ENCODE peak calls at places on chromosomes 13 and 19, in five cellular contexts. W, Z, E, A and T are unnamed samples.

GRCh38 chr19:56507446-56508281 is at the start of gene ZNF471:
- DNase-seq in W (peak; percentile 99), Z (peak; percentile 97), E (peak; percentile 98), A (peak; percentile 98), T (no peak)

GRCh38 chr13:90713436-90714133 is 633.9 kb upstream of the MIR17HG start:
- DNase-seq in W (no peak), Z (no peak), E (no peak), A (no peak), T (no peak)

GRCh38 chr19:19538077-19538764 is at the start of gene CILP2:
- DNase-seq in W (peak; percentile 26), Z (no peak), E (no peak), A (no peak), T (peak; percentile 87)

GRCh38 chr19:18204394-18205179 is 745 bp upstream of the RAB3A start:
- DNase-seq in W (peak; percentile 67), Z (no peak), E (no peak), A (no peak), T (no peak)

GRCh38 chr13:48201044-48201443 is 32.0 kb upstream of the ITM2B start:
- DNase-seq in W (no peak), Z (no peak), E (no peak), A (no peak), T (no peak)

GRCh38 chr19:36421749-36422481 is 3.5 kb upstream of the ZFP82 start:
- DNase-seq in W (no peak), Z (no peak), E (peak; percentile 24), A (no peak), T (no peak)

GRCh38 chr19:3780786-3781304 is 5.3 kb downstream of the MATK start:
- DNase-seq in W (no peak), Z (no peak), E (no peak), A (no peak), T (no peak)

GRCh38 chr13:19169991-19170390 is 11.6 kb downstream of the TUBA3C start:
- DNase-seq in W (no peak), Z (no peak), E (no peak), A (no peak), T (no peak)

GRCh38 chr19:39342647-39343305 is 555 bp downstream of the SAMD4B start:
- DNase-seq in W (no peak), Z (no peak), E (no peak), A (no peak), T (no peak)

GRCh38 chr19:49020931-49021895 is 2.9 kb downstream of the CGB3 start:
- DNase-seq in W (no peak), Z (no peak), E (no peak), A (peak; percentile 38), T (no peak)

GRCh38 chr19:5976768-5977167 is 1.2 kb downstream of the RANBP3 start:
- DNase-seq in W (no peak), Z (no peak), E (no peak), A (no peak), T (no peak)

GRCh38 chr19:889662-890295 is 3.2 kb downstream of the MED16 start:
- DNase-seq in W (no peak), Z (no peak), E (no peak), A (no peak), T (no peak)

GRCh38 chr13:24006520-24007248 is 109.4 kb upstream of the C1QTNF9B start:
- DNase-seq in W (no peak), Z (no peak), E (no peak), A (no peak), T (no peak)

GRCh38 chr19:21101511-21102242 is 19.7 kb downstream of the ZNF714 start:
- DNase-seq in W (no peak), Z (no peak), E (peak; percentile 32), A (no peak), T (no peak)

GRCh38 chr13:113933901-113934300 is 40.0 kb downstream of the C13orf46 start:
- DNase-seq in W (peak; percentile 18), Z (no peak), E (no peak), A (no peak), T (no peak)

GRCh38 chr19:4089400-4089908 is 22.8 kb upstream of the ZBTB7A start:
- DNase-seq in W (no peak), Z (no peak), E (no peak), A (no peak), T (peak; percentile 80)

GRCh38 chr13:98133949-98134348 is 8.9 kb upstream of the FARP1 start:
- DNase-seq in W (no peak), Z (no peak), E (no peak), A (no peak), T (no peak)

GRCh38 chr13:78121459-78122348 is 203.1 kb upstream of the EDNRB start:
- DNase-seq in W (peak; percentile 24), Z (no peak), E (peak; percentile 49), A (peak; percentile 24), T (no peak)

GRCh38 chr13:24921881-24922280 is 157.9 kb downstream of the RNF17 start:
- DNase-seq in W (no peak), Z (no peak), E (no peak), A (no peak), T (no peak)

GRCh38 chr19:35349614-35350521 is 2.2 kb downstream of the FFAR1 start:
- DNase-seq in W (no peak), Z (no peak), E (no peak), A (no peak), T (peak; percentile 85)

GRCh38 chr19:38563475-38563874 is 54.3 kb downstream of the MAP4K1 start:
- DNase-seq in W (no peak), Z (no peak), E (no peak), A (no peak), T (no peak)

GRCh38 chr13:49326222-49326917 is 78.6 kb downstream of the CDADC1 start:
- DNase-seq in W (no peak), Z (no peak), E (no peak), A (no peak), T (no peak)

GRCh38 chr13:21735621-21736401 is 64.9 kb downstream of the FGF9 start:
- DNase-seq in W (no peak), Z (no peak), E (no peak), A (no peak), T (no peak)

DNA sequence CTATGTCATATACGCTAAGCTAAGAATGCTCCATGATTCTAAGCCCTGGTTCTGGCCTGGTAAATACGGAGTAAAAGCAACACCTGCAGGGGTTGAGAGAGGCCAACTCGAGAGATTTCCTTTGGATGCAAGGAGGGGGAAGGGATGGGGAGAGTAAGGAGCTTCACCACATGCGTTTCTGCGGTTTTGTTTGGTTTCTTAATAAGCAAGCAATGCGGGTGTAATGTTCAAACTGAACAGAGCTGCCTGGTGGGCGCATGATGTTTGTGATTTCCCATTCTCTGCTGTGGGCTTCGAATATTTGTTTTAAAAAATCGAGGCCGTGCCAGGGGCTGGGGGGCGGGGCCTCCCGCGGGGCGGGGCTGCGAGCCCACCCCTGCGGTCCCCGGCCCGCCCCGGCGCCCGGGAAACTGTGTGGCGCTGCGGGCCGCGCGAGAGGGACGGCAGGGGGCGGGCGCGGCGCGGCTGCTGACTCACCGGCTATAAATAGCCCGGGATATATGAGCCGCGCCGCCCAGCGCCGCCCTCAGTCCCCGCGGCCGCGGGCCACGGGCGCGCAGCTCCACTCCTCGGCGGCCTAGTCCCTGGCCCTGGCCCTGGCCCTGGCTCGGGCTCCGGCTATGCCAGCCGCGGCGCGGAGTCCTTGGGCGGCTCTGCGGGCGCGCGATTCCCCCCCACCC is 5.1 kb downstream of the BBC3 start:
- DNase-seq in W (peak; percentile 74), Z (peak; percentile 59), E (peak; percentile 79), A (peak; percentile 88), T (peak; percentile 97)
- TF ChIP-seq CTCF in W (peak; percentile 55), Z (no peak), E (no peak), A (no peak), T (peak; percentile 54)

DNA sequence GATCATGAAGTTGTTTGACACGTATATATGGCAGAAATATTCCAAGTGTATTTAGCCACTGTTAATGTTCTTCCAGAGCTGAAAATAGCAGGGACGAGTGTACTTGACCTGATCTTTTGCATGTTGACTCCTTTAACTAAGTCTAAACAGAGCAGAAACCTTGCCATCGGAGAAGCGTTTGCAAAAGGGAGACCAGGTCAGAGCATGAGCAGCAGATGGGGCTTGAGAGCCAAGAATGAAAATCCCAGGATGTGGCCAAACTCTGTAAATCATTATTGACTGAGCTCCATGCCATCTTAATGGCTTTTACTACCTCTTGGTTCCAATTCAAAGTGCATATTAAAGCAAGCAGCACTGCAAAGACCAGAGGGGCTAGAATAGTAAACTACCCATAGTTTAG is 55.5 kb downstream of the FAM216B start:
- DNase-seq in W (no peak), Z (no peak), E (peak; percentile 18), A (peak; percentile 74), T (no peak)
- TF ChIP-seq CTCF in W (no peak), Z (peak; percentile 46), E (peak; percentile 53), A (peak; percentile 34), T (peak; percentile 66)

DNA sequence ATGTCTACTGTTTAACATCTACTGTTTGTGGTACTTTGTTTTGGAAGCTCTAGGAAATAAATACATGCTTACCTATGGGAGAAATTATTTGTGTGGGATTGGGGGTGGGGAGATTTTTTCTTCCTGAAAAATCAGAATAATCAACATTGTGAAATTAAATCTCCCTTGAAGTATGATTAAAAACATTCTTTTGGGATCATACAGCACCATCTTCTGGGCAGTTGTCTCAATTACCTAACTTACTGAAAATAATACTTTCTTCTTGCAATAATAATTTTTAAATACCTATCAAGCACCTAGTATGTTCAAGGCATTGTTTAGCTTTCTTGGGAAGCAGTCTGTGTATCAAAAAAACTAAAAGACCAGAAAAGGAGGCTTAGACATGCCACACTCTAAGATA is 576.5 kb upstream of the ARGLU1 start:
- DNase-seq in W (no peak), Z (no peak), E (peak; percentile 11), A (no peak), T (no peak)
- TF ChIP-seq CTCF in W (no peak), Z (peak; percentile 29), E (peak; percentile 38), A (peak; percentile 23), T (peak; percentile 38)

GRCh38 chr13:70353096-70353495 is 244.8 kb upstream of the KLHL1 start:
- DNase-seq in W (no peak), Z (no peak), E (no peak), A (no peak), T (no peak)
- TF ChIP-seq CTCF in W (no peak), Z (no peak), E (no peak), A (no peak), T (no peak)

DNA sequence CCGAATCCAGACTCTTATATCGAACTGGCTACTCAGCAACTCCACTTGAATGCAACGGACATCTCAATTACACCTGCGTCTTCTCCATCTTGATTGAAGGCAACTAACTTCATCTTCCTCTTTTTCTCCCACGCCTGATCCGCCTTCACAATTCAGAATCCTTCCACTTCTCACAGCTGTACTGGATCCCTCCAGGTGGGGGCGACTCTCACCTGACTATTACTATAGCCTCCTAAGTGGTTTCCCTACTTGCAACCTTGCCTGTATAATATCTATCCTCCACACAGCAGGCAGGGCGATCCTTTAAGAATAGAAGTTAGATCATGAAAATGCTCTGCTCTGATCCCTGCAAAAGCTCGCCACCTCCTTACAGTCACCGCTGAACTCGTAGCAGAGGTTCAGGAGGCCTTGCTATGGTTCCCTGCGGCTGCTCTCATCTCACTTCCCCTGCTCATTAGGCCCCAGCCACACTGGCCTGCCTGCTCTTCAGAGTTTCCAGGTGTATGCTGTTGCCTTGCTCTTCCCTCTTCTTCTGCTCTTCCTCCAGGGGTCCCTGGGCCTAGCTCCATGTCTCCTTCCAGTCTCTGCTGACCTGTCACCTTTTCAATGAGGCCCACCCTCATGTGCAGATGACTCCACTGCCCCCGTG is 31.9 kb downstream of the RFXAP start:
- DNase-seq in W (no peak), Z (no peak), E (no peak), A (no peak), T (no peak)
- TF ChIP-seq CTCF in W (no peak), Z (peak; percentile 33), E (peak; percentile 21), A (no peak), T (peak; percentile 27)

GRCh38 chr19:8116437-8117293 is 32.7 kb downstream of the FBN3 start:
- DNase-seq in W (no peak), Z (no peak), E (no peak), A (no peak), T (no peak)
- TF ChIP-seq CTCF in W (no peak), Z (no peak), E (no peak), A (no peak), T (no peak)

GRCh38 chr13:29418026-29418425 is 177.5 kb downstream of the SLC7A1 start:
- DNase-seq in W (no peak), Z (no peak), E (no peak), A (no peak), T (no peak)
- TF ChIP-seq CTCF in W (no peak), Z (no peak), E (no peak), A (no peak), T (no peak)